ENCODE peak calls at places on chromosomes 13 and 19, in ten cellular contexts. D, Q, G, W, J, F, K, O, Y and L are unnamed samples.

GRCh38 chr13:37414667-37415066 is 183.9 kb downstream of the POSTN start:
- DNase-seq in Y (no peak), Q (no peak), G (no peak), W (no peak), O (no peak), D (no peak), K (peak), J (no peak), F (no peak), L (no peak)

GRCh38 chr19:6227941-6228325 is 51.8 kb downstream of the MLLT1 start:
- DNase-seq in F (no peak), W (no peak), D (peak), G (no peak), O (no peak), Q (no peak), Y (no peak), K (no peak), J (no peak), L (no peak)

GRCh38 chr13:32315255-32316029 is at the start of the genes BRCA2 and ZAR1L:
- DNase-seq in W (peak), F (peak), G (peak), O (peak), D (peak), Q (peak), K (peak), J (peak), Y (peak), L (peak)

GRCh38 chr13:27691207-27691606 is 69.5 kb downstream of the POLR1D start:
- DNase-seq in G (no peak), W (no peak), D (no peak), F (no peak), K (no peak), Y (no peak), J (no peak), O (no peak), Q (no peak), L (no peak)

GRCh38 chr19:56136362-56136761 is 4.7 kb upstream of the ZNF444 start:
- DNase-seq in O (no peak), K (peak), J (no peak), G (no peak), Q (no peak), D (no peak), F (no peak), W (no peak), Y (no peak), L (no peak)

GRCh38 chr13:52809310-52809769 is 39.1 kb downstream of the PCDH8 start:
- DNase-seq in O (peak), Q (no peak), D (peak), F (peak), Y (peak), J (no peak), G (peak), K (peak), W (no peak), L (no peak)

GRCh38 chr19:3075605-3076431 is 13.5 kb upstream of the TLE5 start:
- DNase-seq in D (peak), G (no peak), K (peak), W (peak), J (peak), F (peak), O (no peak), Q (no peak), Y (peak), L (peak)

GRCh38 chr19:31232871-31233270 is 116.4 kb downstream of the TSHZ3 start:
- DNase-seq in F (peak), O (no peak), G (peak), W (no peak), J (no peak), Y (no peak), D (no peak), Q (no peak), K (no peak), L (no peak)

GRCh38 chr13:26051231-26052135 is at the start of gene SHISA2:
- DNase-seq in F (peak), Q (peak), W (peak), Y (peak), K (peak), G (peak), O (no peak), D (peak), J (no peak), L (peak)

GRCh38 chr19:11721681-11722080 is 17.1 kb downstream of the ZNF823 start:
- DNase-seq in K (no peak), W (no peak), J (no peak), D (no peak), G (no peak), Y (no peak), O (no peak), Q (no peak), F (no peak), L (no peak)

GRCh38 chr13:42878721-42879120 is 97.3 kb downstream of the FAM216B start:
- DNase-seq in J (no peak), G (peak), K (no peak), O (no peak), F (peak), W (no peak), D (no peak), Y (no peak), Q (no peak), L (no peak)

GRCh38 chr19:10870955-10871603 is at the start of gene CARM1:
- DNase-seq in Y (peak), K (peak), J (peak), D (peak), W (peak), O (peak), G (peak), Q (peak), F (peak), L (peak)

GRCh38 chr19:34241513-34242337 is 12.6 kb upstream of the GARRE1 start:
- DNase-seq in K (peak), Y (peak), Q (peak), W (no peak), O (no peak), J (no peak), F (no peak), G (no peak), D (no peak), L (no peak)

GRCh38 chr13:35979378-35979911 is 151.7 kb downstream of the DCLK1 start:
- DNase-seq in Y (no peak), Q (no peak), O (peak), J (peak), W (no peak), F (peak), K (no peak), D (peak), G (peak), L (peak)

GRCh38 chr13:89458456-89458855 is 1787.3 kb downstream of the SLITRK5 start:
- DNase-seq in F (peak), J (no peak), Y (no peak), G (no peak), O (no peak), W (no peak), K (no peak), D (no peak), Q (no peak), L (no peak)

GRCh38 chr13:48586591-48587103 is 53.8 kb upstream of the RCBTB2 start:
- DNase-seq in F (no peak), Q (no peak), G (peak), D (peak), J (peak), O (peak), Y (no peak), K (no peak), W (no peak), L (peak)

GRCh38 chr19:55097864-55098715 is 19.3 kb downstream of the PPP1R12C start:
- DNase-seq in F (no peak), Q (no peak), D (no peak), G (no peak), J (no peak), W (no peak), K (no peak), O (no peak), Y (no peak), L (no peak)

GRCh38 chr19:8965887-8966286 is 44.3 kb downstream of the MUC16 start:
- DNase-seq in D (no peak), J (no peak), G (no peak), O (no peak), Y (no peak), F (no peak), Q (no peak), K (peak), W (no peak), L (no peak)

GRCh38 chr19:45905016-45905415 is 2.6 kb upstream of the MYPOP start:
- DNase-seq in F (no peak), J (no peak), D (no peak), K (no peak), G (no peak), O (no peak), Q (no peak), Y (no peak), W (no peak), L (no peak)

GRCh38 chr13:36530050-36530789 is 97.9 kb downstream of the CCNA1 start:
- DNase-seq in F (peak), D (no peak), W (no peak), Y (no peak), Q (no peak), J (peak), G (peak), O (peak), K (no peak), L (peak)

GRCh38 chr19:7635670-7636069 is 1.2 kb upstream of the STXBP2 start:
- DNase-seq in Q (no peak), W (no peak), F (no peak), K (no peak), Y (no peak), J (no peak), G (no peak), O (no peak), D (no peak), L (no peak)

GRCh38 chr19:2376784-2377519 is 16.9 kb downstream of the TMPRSS9 start:
- DNase-seq in Q (no peak), O (no peak), K (no peak), G (no peak), J (no peak), F (no peak), W (no peak), D (no peak), Y (no peak), L (no peak)

GRCh38 chr13:27920677-27921420 is 1.0 kb downstream of the PDX1 start:
- DNase-seq in Y (peak), J (no peak), G (peak), Q (no peak), O (no peak), D (no peak), F (no peak), K (peak), W (no peak), L (no peak)

GRCh38 chr19:47093254-47093653 is 20.3 kb downstream of the ZC3H4 start:
- DNase-seq in F (no peak), W (no peak), D (no peak), Q (no peak), J (no peak), G (peak), Y (no peak), K (no peak), O (no peak), L (no peak)

GRCh38 chr19:3944018-3944721 is 11.3 kb downstream of the NMRK2 start:
- DNase-seq in W (no peak), O (no peak), J (no peak), Y (no peak), D (no peak), F (no peak), Q (no peak), K (no peak), G (no peak), L (no peak)

GRCh38 chr13:29969286-29969685 is 118.9 kb upstream of the UBL3 start:
- DNase-seq in F (peak), J (peak), Y (no peak), G (peak), O (no peak), K (no peak), D (no peak), Q (no peak), W (no peak), L (no peak)

GRCh38 chr13:97574926-97575325 is 141.0 kb downstream of the RAP2A start:
- DNase-seq in O (no peak), Q (no peak), J (no peak), K (peak), F (peak), G (peak), W (no peak), D (no peak), Y (peak), L (no peak)

GRCh38 chr13:98315466-98315865 is 138.4 kb upstream of the RNF113B start:
- DNase-seq in O (no peak), J (no peak), G (peak), W (no peak), K (peak), F (peak), Q (no peak), D (no peak), Y (no peak), L (no peak)

GRCh38 chr13:81916471-81916870 is 1575.5 kb upstream of the SPRY2 start:
- DNase-seq in D (no peak), K (no peak), F (no peak), W (no peak), G (no peak), Y (no peak), J (no peak), Q (no peak), O (no peak), L (no peak)

GRCh38 chr13:98098511-98098910 is 44.4 kb upstream of the FARP1 start:
- DNase-seq in W (no peak), D (no peak), F (no peak), J (no peak), O (no peak), K (no peak), G (peak), Y (no peak), Q (no peak), L (no peak)

GRCh38 chr13:54879036-54879435 is 1850.4 kb downstream of the OLFM4 start:
- DNase-seq in J (no peak), Y (no peak), D (no peak), Q (no peak), G (no peak), W (no peak), O (no peak), K (no peak), F (no peak), L (no peak)

GRCh38 chr13:39144941-39145533 is 106.8 kb downstream of the NHLRC3 start:
- DNase-seq in O (peak), Y (peak), Q (no peak), J (peak), K (peak), F (peak), W (no peak), D (peak), G (peak), L (peak)

GRCh38 chr13:24007979-24008620 is 110.8 kb upstream of the C1QTNF9B start:
- DNase-seq in G (no peak), K (no peak), Y (no peak), J (no peak), D (no peak), O (no peak), W (no peak), Q (no peak), F (no peak), L (no peak)

GRCh38 chr19:44644391-44645016 is 794 bp downstream of the PVR start:
- DNase-seq in F (peak), D (peak), O (peak), K (peak), J (no peak), W (no peak), Y (peak), G (peak), Q (no peak), L (no peak)

GRCh38 chr19:944663-945241 is 18.9 kb downstream of the ARID3A start:
- DNase-seq in D (no peak), J (no peak), W (no peak), O (no peak), F (no peak), G (no peak), Q (no peak), K (no peak), Y (no peak), L (no peak)

GRCh38 chr19:49528211-49528771 is 488 bp downstream of the RCN3 start:
- DNase-seq in Q (no peak), J (peak), K (no peak), W (no peak), D (peak), F (peak), O (no peak), Y (no peak), G (peak), L (peak)

GRCh38 chr13:109274188-109274821 is 512.1 kb downstream of the IRS2 start:
- DNase-seq in J (no peak), O (no peak), Y (peak), K (peak), W (no peak), G (peak), D (no peak), F (peak), Q (no peak), L (no peak)

GRCh38 chr13:97122381-97122996 is 99.6 kb upstream of the MBNL2 start:
- DNase-seq in J (no peak), Q (no peak), Y (no peak), F (peak), D (no peak), W (no peak), G (peak), K (no peak), O (no peak), L (no peak)

GRCh38 chr13:113907637-113908617 is 44.1 kb upstream of the GAS6 start:
- DNase-seq in J (peak), D (no peak), G (peak), K (peak), W (no peak), Y (peak), O (peak), Q (peak), F (peak), L (peak)